ENCODE peak calls at places on chromosomes 16 and 17, in five cellular contexts. J is IMR-90, Y is H9, W is neuronal stem cell, U is trophoblast cell. B is an unnamed sample.
A peak's percentile ranks its signal among the peaks of the same experiment; 100 is the strongest.

GRCh38 chr16:54123766-54124165 is 162.8 kb downstream of the IRX3 start:
- DNase-seq in J (no peak), W (no peak), Y (no peak), U (peak; percentile 51), B (no peak)

GRCh38 chr17:16304832-16305231 is 48.4 kb downstream of the CENPV start:
- DNase-seq in J (peak; percentile 56), U (peak; percentile 18), W (no peak), Y (peak; percentile 67), B (peak; percentile 75)

GRCh38 chr16:22648141-22648540 is 137.4 kb downstream of the NPIPB5 start:
- DNase-seq in J (no peak), U (no peak), W (no peak), Y (peak; percentile 17), B (no peak)

GRCh38 chr17:19867094-19867653 is 562 bp downstream of the ULK2 start:
- DNase-seq in Y (peak; percentile 91), J (peak; percentile 54), U (peak; percentile 49), W (peak; percentile 54), B (peak; percentile 85)

GRCh38 chr17:44785921-44786320 is 27.1 kb downstream of the ADAM11 start:
- DNase-seq in W (no peak), Y (peak; percentile 33), U (no peak), J (no peak), B (no peak)

GRCh38 chr16:85448557-85449194 is 164.4 kb upstream of the GSE1 start:
- DNase-seq in Y (no peak), J (no peak), U (no peak), W (no peak), B (no peak)

GRCh38 chr17:21201302-21201602 is 12.7 kb downstream of the TMEM11 start:
- DNase-seq in Y (no peak), U (no peak), W (no peak), J (no peak), B (no peak)

GRCh38 chr17:74444406-74444805 is 12.5 kb downstream of the GPRC5C start:
- DNase-seq in W (no peak), Y (peak; percentile 68), J (no peak), U (no peak), B (peak; percentile 53)

GRCh38 chr17:9893606-9894005 is 11.5 kb downstream of the RCVRN start:
- DNase-seq in Y (no peak), J (peak; percentile 42), U (no peak), W (no peak), B (no peak)

GRCh38 chr17:48054238-48055185 is 6.4 kb downstream of the NFE2L1 start:
- DNase-seq in U (peak; percentile 60), Y (peak; percentile 100), W (peak; percentile 93), J (peak; percentile 60), B (peak; percentile 99)

GRCh38 chr17:3594056-3594810 is 15.0 kb downstream of the TRPV1 start:
- DNase-seq in W (no peak), U (no peak), J (peak; percentile 84), Y (no peak), B (peak; percentile 18)

GRCh38 chr16:932831-933330 is 37.9 kb downstream of the LMF1 start:
- DNase-seq in J (no peak), W (no peak), U (peak; percentile 76), Y (no peak), B (no peak)

GRCh38 chr17:57562231-57562630 is 182.9 kb downstream of the CCDC182 start:
- DNase-seq in W (no peak), U (no peak), J (no peak), Y (no peak), B (no peak)

GRCh38 chr16:67000384-67001158 is 12.2 kb downstream of the CES4A start:
- DNase-seq in W (no peak), J (no peak), Y (peak; percentile 80), U (peak; percentile 86), B (peak; percentile 41)

GRCh38 chr16:28543072-28543471 is 4.3 kb upstream of the NUPR1 start:
- DNase-seq in U (peak; percentile 78), J (no peak), Y (no peak), W (no peak), B (no peak)

GRCh38 chr16:75282811-75283281 is 31.4 kb upstream of the BCAR1 start:
- DNase-seq in U (no peak), J (peak; percentile 45), W (no peak), Y (no peak), B (peak; percentile 50)
- H2BK120ac ChIP-seq in U (no peak overlapping the region), J (no peak overlapping the region), W (no peak overlapping the region), Y (no peak overlapping the region), B (no peak overlapping the region)

DNA sequence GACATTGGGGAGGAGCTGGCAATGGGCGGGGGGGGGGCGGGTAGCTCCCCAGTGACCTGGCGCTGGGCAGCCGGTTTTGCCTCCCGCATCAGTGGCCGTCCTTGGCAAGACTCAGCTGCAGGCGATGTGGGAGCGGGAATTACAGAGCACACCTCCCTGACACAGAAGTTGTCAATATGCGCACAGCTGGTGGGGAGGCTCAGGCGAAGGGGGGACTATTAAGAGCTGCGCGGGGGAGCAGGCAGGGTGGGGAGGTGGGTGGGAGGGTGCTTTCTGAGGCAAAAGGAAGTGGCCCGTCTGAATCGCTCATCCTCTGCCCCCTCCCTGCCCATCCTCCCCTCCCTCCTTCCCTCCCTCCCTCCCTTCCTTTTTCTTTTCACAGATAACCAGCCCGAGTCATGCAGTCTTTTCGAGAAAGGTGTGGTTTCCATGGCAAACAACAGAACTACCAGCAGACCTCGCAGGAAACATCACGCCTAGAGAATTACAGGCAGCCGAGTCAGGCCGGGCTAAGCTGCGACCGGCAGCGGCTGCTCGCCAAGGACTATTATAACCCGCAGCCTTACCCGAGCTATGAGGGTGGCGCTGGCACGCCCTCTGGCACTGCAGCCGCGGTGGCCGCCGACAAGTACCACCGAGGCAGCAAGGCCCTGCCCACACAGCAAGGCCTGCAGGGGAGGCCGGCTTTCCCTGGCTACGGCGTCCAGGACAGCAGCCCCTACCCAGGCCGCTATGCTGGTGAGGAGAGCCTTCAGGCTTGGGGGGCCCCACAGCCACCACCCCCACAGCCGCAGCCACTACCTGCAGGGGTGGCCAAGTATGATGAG is 44.0 kb downstream of the SREBF1 start:
- DNase-seq in U (peak; percentile 96), Y (peak; percentile 69), W (no peak), J (peak; percentile 73), B (peak; percentile 96)
- H3K27ac ChIP-seq in U (no peak overlapping the region), Y (no peak overlapping the region), W (peak overlapping the region; percentile 69), J (no peak overlapping the region), B (no peak overlapping the region)

DNA sequence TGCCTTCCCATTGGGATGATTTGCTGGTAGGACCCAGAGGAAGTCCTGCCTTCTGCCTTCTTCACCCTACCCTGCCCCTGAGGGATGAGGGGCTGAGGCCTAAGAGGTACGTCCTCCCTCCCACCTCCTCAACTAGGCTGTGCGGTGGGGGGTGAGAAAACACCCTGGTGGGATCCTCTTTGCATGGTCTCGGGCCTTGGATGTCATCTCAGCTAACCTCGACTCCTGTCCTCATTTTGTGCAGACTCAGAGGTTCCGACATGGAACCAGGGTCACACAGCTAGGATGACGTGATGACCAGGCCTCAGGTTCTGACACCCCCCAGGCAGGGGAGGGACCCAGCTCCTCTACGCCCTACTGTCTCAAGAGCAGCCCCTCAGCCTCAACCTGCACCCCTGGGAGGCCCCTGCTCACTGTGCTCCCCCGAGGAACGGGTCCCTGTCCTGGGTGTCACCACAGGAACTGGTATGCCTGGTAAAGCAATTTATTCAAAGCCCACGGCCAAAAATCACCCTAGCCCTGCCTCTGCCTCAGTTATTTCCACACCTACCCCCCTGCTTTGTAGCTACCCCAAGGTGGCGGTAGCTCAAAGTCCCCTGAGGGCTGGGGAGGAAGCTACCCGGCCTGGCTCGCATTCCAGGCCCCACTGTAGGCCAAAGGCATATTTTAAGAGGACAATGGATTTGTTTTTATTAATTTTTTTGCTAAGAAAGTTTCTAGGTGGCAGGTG is 17.5 kb downstream of the UNC13D start:
- DNase-seq in J (no peak), W (no peak), Y (no peak), U (no peak), B (peak; percentile 40)
- H3K4me2 ChIP-seq in J (no peak overlapping the region), W (no peak overlapping the region), Y (no peak overlapping the region), U (no peak overlapping the region), B (no peak overlapping the region)

GRCh38 chr17:7413346-7413985 is 5.8 kb downstream of the NLGN2 start:
- DNase-seq in Y (no peak), U (no peak), J (peak; percentile 62), W (no peak), B (no peak)
- H2BK120ac ChIP-seq in Y (no peak overlapping the region), U (no peak overlapping the region), J (no peak overlapping the region), W (no peak overlapping the region), B (no peak overlapping the region)

GRCh38 chr16:29996773-29997250 is 771 bp downstream of the INO80E start:
- DNase-seq in W (no peak), J (no peak), Y (no peak), U (no peak), B (peak; percentile 44)
- H3K27ac ChIP-seq in W (no peak overlapping the region), J (peak overlapping the region; percentile 49), Y (no peak overlapping the region), U (no peak overlapping the region), B (no peak overlapping the region)

GRCh38 chr17:80732268-80732667 is 187.6 kb downstream of the RPTOR start:
- DNase-seq in Y (no peak), J (peak; percentile 74), W (peak; percentile 41), U (no peak), B (peak; percentile 37)
- H3K4me2 ChIP-seq in Y (no peak overlapping the region), J (no peak overlapping the region), W (no peak overlapping the region), U (no peak overlapping the region), B (no peak overlapping the region)

GRCh38 chr17:29018788-29019474 is 13.1 kb upstream of the SEZ6 start:
- DNase-seq in W (no peak), U (no peak), J (no peak), Y (no peak), B (peak; percentile 73)

GRCh38 chr17:29024456-29024952 is 18.4 kb upstream of the PIPOX start:
- DNase-seq in U (no peak), Y (no peak), W (no peak), J (no peak), B (no peak)

GRCh38 chr17:29016635-29017034 is 10.8 kb upstream of the SEZ6 start:
- DNase-seq in J (no peak), Y (no peak), U (no peak), W (no peak), B (peak; percentile 57)

GRCh38 chr17:29021251-29021650 is 15.4 kb upstream of the SEZ6 start:
- DNase-seq in J (no peak), U (peak; percentile 95), Y (no peak), W (no peak), B (no peak)

GRCh38 chr17:29019475-29020181 is 13.8 kb upstream of the SEZ6 start:
- DNase-seq in J (no peak), Y (peak; percentile 74), U (no peak), W (no peak), B (peak; percentile 52)
- H2BK120ac ChIP-seq in J (no peak overlapping the region), Y (no peak overlapping the region), U (no peak overlapping the region), W (no peak overlapping the region), B (peak overlapping the region; percentile 2)

GRCh38 chr16:87460936-87461335 is 31.9 kb downstream of the ZCCHC14 start:
- DNase-seq in Y (no peak), U (no peak), J (no peak), W (no peak), B (no peak)
- H3K27ac ChIP-seq in Y (no peak overlapping the region), U (no peak overlapping the region), J (no peak overlapping the region), W (no peak overlapping the region), B (no peak overlapping the region)

B was measured in mesendoderm.